ENCODE peak calls at places on chromosomes 7 and 10, in six cellular contexts. N, E, S, H, P and Q are unnamed samples.

GRCh38 chr10:121436630-121437311 is 161.5 kb downstream of the FGFR2 start:
- DNase-seq in P (no peak), S (no peak), E (no peak), H (no peak), N (no peak), Q (no peak)

GRCh38 chr10:132632851-132633684 is 95.5 kb downstream of the INPP5A start:
- DNase-seq in N (no peak), S (no peak), H (peak), E (peak), P (peak), Q (peak)

GRCh38 chr10:33126742-33127141 is 168.7 kb upstream of the ITGB1 start:
- DNase-seq in H (no peak), S (no peak), N (no peak), E (no peak), P (no peak), Q (no peak)

GRCh38 chr7:131027287-131027773 is 293.3 kb upstream of the KLF14 start:
- DNase-seq in H (no peak), P (peak), N (peak), E (peak), S (no peak), Q (no peak)

GRCh38 chr7:1503390-1503789 is 799 bp downstream of the INTS1 start:
- DNase-seq in S (no peak), P (no peak), E (no peak), H (no peak), N (no peak), Q (no peak)

GRCh38 chr10:80509403-80510161 is 28.1 kb upstream of the SH2D4B start:
- DNase-seq in S (no peak), N (no peak), E (no peak), H (peak), P (peak), Q (peak)

GRCh38 chr7:73881352-73882059 is 20.5 kb downstream of the TMEM270 start:
- DNase-seq in N (no peak), P (no peak), E (no peak), S (no peak), H (no peak), Q (no peak)

GRCh38 chr10:103683851-103684250 is 171.5 kb downstream of the SH3PXD2A start:
- DNase-seq in N (no peak), H (no peak), E (no peak), P (no peak), S (no peak), Q (no peak)

GRCh38 chr7:143292873-143293272 is 4.7 kb downstream of the CASP2 start:
- DNase-seq in E (no peak), N (no peak), P (no peak), H (no peak), S (no peak), Q (no peak)

GRCh38 chr7:151313857-151314256 is 27.8 kb upstream of the NUB1 start:
- DNase-seq in N (no peak), H (no peak), S (no peak), E (peak), P (peak), Q (peak)

GRCh38 chr7:33517191-33517590 is 387.8 kb downstream of the BBS9 start:
- DNase-seq in S (no peak), E (no peak), P (no peak), H (no peak), N (no peak), Q (no peak)

GRCh38 chr10:97494151-97494550 is 4.1 kb downstream of the MMS19 start:
- DNase-seq in E (no peak), S (no peak), H (no peak), N (no peak), P (no peak), Q (no peak)